ENCODE peak calls at places on chromosome 5, in four cellular contexts. F is heart left ventricle, S is HCT116, J is A549. B is an unnamed sample.
A peak's percentile ranks its signal among the peaks of the same experiment; 100 is the strongest.

GRCh38 chr5:42691413-42691861 is 65.2 kb upstream of the CCDC152 start:
- DNase-seq in S (no peak), F (peak; percentile 64), J (no peak), B (no peak)

GRCh38 chr5:61347088-61347487 is 15.0 kb downstream of the ZSWIM6 start:
- DNase-seq in S (no peak), J (peak; percentile 55), F (no peak), B (no peak)

GRCh38 chr5:120255214-120255613 is 208.9 kb upstream of the PRR16 start:
- DNase-seq in F (no peak), S (no peak), J (no peak), B (no peak)

GRCh38 chr5:56757077-56757476 is 58.3 kb upstream of the MAP3K1 start:
- DNase-seq in J (no peak), F (no peak), S (no peak), B (no peak)

GRCh38 chr5:53339962-53340540 is 140.4 kb upstream of the FST start:
- DNase-seq in J (no peak), S (no peak), F (no peak), B (no peak)

GRCh38 chr5:78806544-78806943 is 158.0 kb upstream of the LHFPL2 start:
- DNase-seq in J (no peak), S (peak; percentile 4), F (no peak), B (no peak)

GRCh38 chr5:175658299-175659145 is 651 bp downstream of the HRH2 start:
- DNase-seq in S (no peak), F (peak; percentile 34), J (no peak), B (no peak)

GRCh38 chr5:57817924-57818323 is 335.3 kb upstream of the ACTBL2 start:
- DNase-seq in F (no peak), S (no peak), J (no peak), B (no peak)

GRCh38 chr5:24591426-24591825 is 53.4 kb downstream of the CDH10 start:
- DNase-seq in S (no peak), F (no peak), J (no peak), B (no peak)
- TF ChIP-seq POLR2A in S (no peak), F (no peak), J (no peak), B (no peak)

GRCh38 chr5:149125386-149125891 is 15.9 kb upstream of the ABLIM3 start:
- DNase-seq in J (no peak), S (no peak), F (no peak), B (peak; percentile 9)
- TF ChIP-seq CTCF in J (no peak), S (peak; percentile 34), F (no peak), B (peak; percentile 21)

GRCh38 chr5:462051-462481 is 19.1 kb downstream of the EXOC3 start:
- DNase-seq in J (no peak), S (no peak), F (peak; percentile 14), B (no peak)

GRCh38 chr5:460413-460700 is 17.4 kb downstream of the EXOC3 start:
- DNase-seq in F (peak; percentile 16), S (no peak), J (no peak), B (no peak)

GRCh38 chr5:458547-459353 is 15.8 kb downstream of the EXOC3 start:
- DNase-seq in S (no peak), J (no peak), F (peak; percentile 11), B (peak; percentile 59)

GRCh38 chr5:457195-457961 is 14.4 kb downstream of the EXOC3 start:
- DNase-seq in F (peak; percentile 14), S (no peak), J (no peak), B (peak; percentile 0)

DNA sequence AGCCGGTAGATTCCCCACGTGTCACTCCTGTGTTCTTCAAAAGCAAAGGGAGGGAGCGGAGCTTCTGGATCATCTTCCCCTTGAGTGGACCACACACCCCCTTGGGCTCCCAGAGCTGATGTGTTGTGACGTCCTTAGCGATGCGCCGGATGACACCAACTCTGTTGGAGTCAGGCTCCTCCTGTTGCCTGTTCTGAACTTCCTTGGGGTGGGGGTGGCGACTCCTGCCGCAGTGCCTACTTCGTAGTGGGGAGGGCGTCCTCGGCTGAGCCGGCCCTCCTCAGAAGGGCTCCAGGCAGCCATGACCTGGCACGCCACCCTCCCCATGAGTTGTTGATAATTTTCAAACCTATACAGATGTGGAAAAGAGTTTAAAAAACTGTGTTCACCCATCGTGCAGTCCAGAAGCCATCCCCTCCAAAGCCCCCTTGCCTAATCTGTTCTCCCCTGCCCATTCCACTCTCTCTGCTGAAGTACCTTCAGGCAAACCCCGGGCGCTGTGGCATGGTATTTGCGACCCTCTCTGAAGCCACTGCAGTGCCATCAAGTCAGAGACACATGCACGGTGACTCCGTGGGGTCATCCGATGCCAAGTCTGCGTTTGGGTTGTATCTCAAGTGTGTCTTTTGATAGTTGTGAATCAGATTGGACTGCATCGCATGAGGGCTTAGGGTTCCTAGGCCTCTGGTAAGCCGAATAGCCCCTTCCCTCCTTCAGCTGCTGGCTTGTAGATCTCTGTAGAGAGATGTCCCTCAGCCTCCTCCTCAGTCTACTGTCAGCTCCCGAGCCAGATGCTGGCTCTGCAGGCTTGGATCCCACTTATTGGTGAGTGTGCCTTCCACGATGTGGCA is 16.8 kb downstream of the EXOC3 start:
- DNase-seq in J (no peak), S (no peak), F (peak; percentile 14), B (no peak)
- H3K27ac ChIP-seq in J (no peak overlapping the region), S (no peak overlapping the region), F (no peak overlapping the region), B (no peak overlapping the region)

DNA sequence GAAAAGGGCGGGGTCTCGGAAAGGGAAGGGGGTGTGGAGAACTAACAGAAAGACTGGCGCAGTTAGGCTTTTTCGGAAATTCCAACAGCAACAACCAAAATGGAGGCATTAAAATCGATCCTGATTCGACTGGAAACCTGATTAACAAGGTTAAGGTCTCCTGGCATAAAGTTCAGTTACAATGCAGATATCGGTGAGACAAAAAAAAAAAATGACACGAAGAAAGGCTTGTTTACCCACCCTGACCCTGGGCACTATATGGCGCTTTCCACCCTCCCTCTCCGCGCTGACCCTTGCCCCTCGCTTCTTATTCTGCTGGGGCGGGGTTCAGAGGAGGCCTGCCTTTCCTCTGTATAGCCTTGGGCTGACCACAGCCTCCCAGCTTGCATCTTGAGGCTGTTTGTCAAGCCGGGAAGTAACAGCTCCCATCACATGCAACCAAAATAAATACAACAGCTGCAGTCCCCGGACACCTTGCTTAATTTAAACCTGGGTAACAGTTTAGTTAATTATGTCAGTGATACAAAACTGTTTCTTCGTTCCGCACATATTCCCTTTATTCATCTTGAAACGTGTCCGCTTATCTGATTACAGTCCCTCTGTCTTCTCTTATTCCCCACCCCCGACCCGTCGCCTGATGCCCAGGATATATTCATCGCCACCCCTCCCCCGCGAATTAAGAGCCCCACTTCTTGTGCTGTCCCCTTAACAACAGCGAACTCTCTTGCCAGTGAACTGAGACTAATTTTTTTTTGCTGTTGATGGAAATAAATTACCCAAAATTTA is 808 bp upstream of the PJA2 start:
- DNase-seq in S (peak; percentile 43), J (peak; percentile 83), F (peak; percentile 79), B (peak; percentile 67)
- TF ChIP-seq POLR2A in S (peak; percentile 11), J (peak; percentile 19), F (no peak), B (no peak)

B was measured in thyroid gland.